ENCODE peak calls at places on chromosomes 12 and 14, in nine cellular contexts. V is stimulated activated naive CD8-positive, alpha-beta T cell treated with anti-CD3 and anti-CD28 coated beads, Interleukin-15, amount 100 ng/mL, for 72 hours; C is DMS153; E is HTR-8/SVneo; H is erythroblast; X is amygdala; R is AG09309; T is AG08396; I is right cardiac atrium. Y is an unnamed sample.

GRCh38 chr14:68800361-68800760 is 7.5 kb upstream of the ZFP36L1 start:
- DNase-seq in T (no peak), H (no peak), V (no peak), C (no peak), I (no peak), R (no peak), X (no peak), E (no peak), Y (peak; percentile 58)

GRCh38 chr12:120536064-120536791 is 2.1 kb downstream of the RNF10 start:
- DNase-seq in T (no peak), X (no peak), C (no peak), R (no peak), V (no peak), I (no peak), H (peak; percentile 33), E (no peak), Y (no peak)

GRCh38 chr14:79596531-79596930 is 614.8 kb downstream of the DIO2 start:
- DNase-seq in V (no peak), E (no peak), X (no peak), R (peak; percentile 63), H (no peak), C (no peak), T (peak; percentile 27), I (no peak), Y (peak; percentile 69)

GRCh38 chr12:117538032-117538690 is 176.7 kb upstream of the NOS1 start:
- DNase-seq in H (no peak), X (no peak), I (no peak), T (no peak), R (no peak), E (no peak), C (no peak), V (no peak), Y (no peak)

GRCh38 chr12:38892090-38892786 is 13.2 kb downstream of the CPNE8 start:
- DNase-seq in H (no peak), X (no peak), C (no peak), R (no peak), E (no peak), T (peak; percentile 59), I (no peak), V (no peak), Y (peak; percentile 27)

GRCh38 chr12:18718462-18718861 is 19.4 kb downstream of the PLCZ1 start:
- DNase-seq in E (no peak), R (no peak), T (no peak), V (no peak), H (no peak), C (no peak), X (no peak), I (no peak), Y (no peak)

GRCh38 chr14:32183151-32184048 is 18.4 kb upstream of the RNU6-7 start:
- DNase-seq in E (no peak), V (no peak), R (no peak), T (no peak), X (no peak), H (peak; percentile 2), I (no peak), C (no peak), Y (no peak)

GRCh38 chr12:122732170-122732569 is 1.5 kb upstream of the HCAR1 start:
- DNase-seq in V (no peak), C (no peak), R (no peak), T (no peak), X (no peak), H (no peak), E (no peak), I (no peak), Y (no peak)

GRCh38 chr12:28622416-28622815 is 432.2 kb downstream of the CCDC91 start:
- DNase-seq in X (no peak), V (no peak), T (no peak), E (no peak), C (no peak), R (peak; percentile 23), I (no peak), H (no peak), Y (peak; percentile 48)

GRCh38 chr12:94397401-94397800 is 62.3 kb downstream of the CEP83 start:
- DNase-seq in R (no peak), H (no peak), T (no peak), I (no peak), V (no peak), C (no peak), X (no peak), E (no peak), Y (no peak)

GRCh38 chr12:132593938-132594358 is 16.4 kb downstream of the LRCOL1 start:
- DNase-seq in C (peak; percentile 96), H (peak; percentile 47), X (peak; percentile 12), I (peak; percentile 92), E (peak; percentile 93), T (peak; percentile 95), V (no peak), R (peak; percentile 33), Y (peak; percentile 84)

GRCh38 chr12:14777271-14777670 is 26.0 kb downstream of the WBP11 start:
- DNase-seq in H (peak; percentile 4), I (no peak), V (no peak), X (no peak), E (no peak), T (no peak), R (no peak), C (peak; percentile 51), Y (no peak)

GRCh38 chr12:25518512-25518911 is 34.6 kb downstream of the LMNTD1 start:
- DNase-seq in C (no peak), X (no peak), R (no peak), I (no peak), E (no peak), T (peak; percentile 5), V (no peak), H (no peak), Y (peak; percentile 73)

Y was measured in AG10803.